ENCODE peak calls at places on chromosomes 13 and 19, in six cellular contexts. L is EL, R is A172, F is GM03348, J is AML-193, I is AG10803. X is an unnamed sample.

GRCh38 chr13:33174980-33175379 is 110.6 kb downstream of the STARD13 start:
- DNase-seq in L (no peak), I (peak; percentile 70), R (no peak), J (no peak), F (no peak), X (no peak)

GRCh38 chr19:43525836-43526771 is 897 bp downstream of the ETHE1 start:
- DNase-seq in J (no peak), R (no peak), F (peak; percentile 43), I (no peak), L (peak; percentile 37), X (peak; percentile 25)

GRCh38 chr13:99658266-99658991 is 157.2 kb downstream of the TM9SF2 start:
- DNase-seq in J (peak; percentile 17), F (peak; percentile 62), L (peak; percentile 16), I (peak; percentile 56), R (peak; percentile 73), X (no peak)

GRCh38 chr19:38425810-38426466 is at the start of gene RASGRP4:
- DNase-seq in L (no peak), F (no peak), R (no peak), J (peak; percentile 64), I (no peak), X (no peak)

GRCh38 chr13:27360562-27360961 is 63.9 kb upstream of the GTF3A start:
- DNase-seq in F (no peak), L (no peak), J (no peak), I (no peak), R (no peak), X (no peak)

GRCh38 chr19:19480688-19481087 is 34.7 kb downstream of the TSSK6 start:
- DNase-seq in L (no peak), F (no peak), R (no peak), I (no peak), J (no peak), X (no peak)

GRCh38 chr19:52936151-52936957 is 13.1 kb upstream of the ZNF888 start:
- DNase-seq in F (no peak), L (no peak), I (no peak), R (peak; percentile 73), J (peak; percentile 49), X (no peak)

GRCh38 chr19:55111238-55111831 is 6.1 kb downstream of the PPP1R12C start:
- DNase-seq in I (no peak), L (no peak), F (no peak), R (no peak), J (no peak), X (no peak)

GRCh38 chr19:42197375-42197817 is 20.1 kb downstream of the DEDD2 start:
- DNase-seq in I (no peak), F (no peak), J (peak; percentile 75), R (no peak), L (no peak), X (no peak)

GRCh38 chr19:1181606-1182005 is 7.5 kb upstream of the SBNO2 start:
- DNase-seq in R (no peak), I (no peak), F (no peak), L (no peak), J (no peak), X (no peak)

GRCh38 chr13:27789495-27790303 is 2.6 kb upstream of the GSX1 start:
- DNase-seq in J (no peak), F (no peak), I (no peak), L (no peak), R (no peak), X (no peak)

GRCh38 chr19:46731007-46731501 is 14.1 kb upstream of the PRKD2 start:
- DNase-seq in F (peak; percentile 64), L (peak; percentile 97), I (peak; percentile 78), J (peak; percentile 68), R (peak; percentile 90), X (peak; percentile 82)

GRCh38 chr13:112137144-112137543 is 70.2 kb downstream of the SOX1 start:
- DNase-seq in J (no peak), L (no peak), F (no peak), I (no peak), R (no peak), X (no peak)

GRCh38 chr13:106376411-106377112 is 158.9 kb downstream of the EFNB2 start:
- DNase-seq in I (peak; percentile 87), F (peak; percentile 67), L (peak; percentile 96), R (peak; percentile 99), J (no peak), X (peak; percentile 82)

GRCh38 chr13:99657848-99658265 is 156.6 kb downstream of the TM9SF2 start:
- DNase-seq in J (no peak), L (no peak), R (no peak), I (peak; percentile 23), F (peak; percentile 52), X (no peak)

GRCh38 chr19:55082023-55082851 is 6.6 kb downstream of the EPS8L1 start:
- DNase-seq in I (no peak), L (peak; percentile 45), F (peak; percentile 57), J (no peak), R (no peak), X (no peak)

GRCh38 chr19:46481947-46482346 is 10.6 kb upstream of the PNMA8A start:
- DNase-seq in I (peak; percentile 35), R (no peak), J (no peak), L (no peak), F (peak; percentile 72), X (no peak)

GRCh38 chr13:28628250-28628649 is 30.7 kb upstream of the POMP start:
- DNase-seq in L (no peak), I (no peak), J (peak; percentile 13), R (no peak), F (no peak), X (no peak)

GRCh38 chr19:43316591-43317319 is 36.7 kb upstream of the CD177 start:
- DNase-seq in L (peak; percentile 81), R (peak; percentile 42), J (no peak), I (peak; percentile 40), F (peak; percentile 57), X (peak; percentile 19)

GRCh38 chr13:99686157-99686572 is 184.9 kb downstream of the TM9SF2 start:
- DNase-seq in L (peak; percentile 2), R (peak; percentile 54), J (no peak), I (peak; percentile 12), F (peak; percentile 5), X (no peak)

GRCh38 chr13:22212576-22212975 is 541.7 kb downstream of the FGF9 start:
- DNase-seq in F (no peak), L (no peak), I (no peak), R (no peak), J (no peak), X (no peak)

GRCh38 chr13:34356686-34357434 is 538.9 kb downstream of the RFC3 start:
- DNase-seq in J (no peak), F (no peak), L (no peak), R (no peak), I (no peak), X (no peak)

GRCh38 chr19:22286151-22286810 is at the start of gene ZNF729:
- DNase-seq in I (no peak), J (no peak), R (no peak), L (no peak), F (no peak), X (no peak)

GRCh38 chr13:79423801-79424642 is 18.0 kb upstream of the RBM26 start:
- DNase-seq in J (peak; percentile 92), R (peak; percentile 54), F (peak; percentile 42), L (peak; percentile 57), I (peak; percentile 66), X (peak; percentile 25)

GRCh38 chr13:26585136-26585535 is 27.7 kb downstream of the WASF3 start:
- DNase-seq in L (no peak), R (no peak), F (no peak), I (peak; percentile 41), J (no peak), X (no peak)

GRCh38 chr13:61954092-61954491 is 538.4 kb upstream of the PCDH20 start:
- DNase-seq in J (peak; percentile 30), F (peak; percentile 2), L (no peak), I (no peak), R (peak; percentile 39), X (peak; percentile 9)

X was measured in RWPE1.